ENCODE peak calls at places on chromosomes 3 and 15, in eight cellular contexts. P is neural progenitor cell, I is hepatocyte, Q is OCI-LY7, B is HCT116, K is MM.1S, Z is GM23338, X is SK-N-SH. M is an unnamed sample.

GRCh38 chr3:56790016-56790950 is 11.5 kb downstream of the ARHGEF3 start:
- DNase-seq in K (no peak), I (no peak), Z (no peak), B (no peak), X (no peak), P (no peak), Q (no peak), M (no peak)

GRCh38 chr3:100316656-100317069 is 17.9 kb upstream of the NIT2 start:
- DNase-seq in X (peak; percentile 45), P (peak; percentile 36), I (peak; percentile 64), Z (peak; percentile 77), B (peak; percentile 46), K (peak; percentile 64), Q (peak; percentile 64), M (peak; percentile 77)

GRCh38 chr15:68809517-68809916 is 11.2 kb downstream of the ANP32A start:
- DNase-seq in I (no peak), P (no peak), Z (no peak), X (no peak), K (no peak), B (no peak), Q (no peak), M (no peak)

GRCh38 chr15:56160966-56161365 is 82.7 kb downstream of the RFX7 start:
- DNase-seq in B (no peak), I (no peak), Z (peak; percentile 12), K (no peak), X (no peak), P (no peak), Q (no peak), M (no peak)

GRCh38 chr3:160400048-160400630 is 689 bp downstream of the SMC4 start:
- DNase-seq in I (peak; percentile 54), K (peak; percentile 57), P (peak; percentile 57), Z (peak; percentile 27), B (no peak), X (peak; percentile 45), Q (peak; percentile 50), M (peak; percentile 21)

GRCh38 chr15:68806220-68807105 is 14.2 kb downstream of the ANP32A start:
- DNase-seq in I (no peak), K (no peak), Z (no peak), P (no peak), B (no peak), Q (no peak), X (peak; percentile 43), M (no peak)

GRCh38 chr15:28885630-28886430 is at the start of gene APBA2:
- DNase-seq in Q (no peak), K (peak; percentile 60), B (no peak), P (peak; percentile 90), I (peak; percentile 64), X (peak; percentile 87), Z (peak; percentile 77), M (peak; percentile 56)

GRCh38 chr3:138173769-138174420 is 826 bp downstream of the DBR1 start:
- DNase-seq in X (peak; percentile 29), I (peak; percentile 8), P (no peak), Q (peak; percentile 14), B (no peak), K (no peak), Z (no peak), M (no peak)

GRCh38 chr15:95556866-95557225 is 773.7 kb upstream of the NR2F2 start:
- DNase-seq in B (peak; percentile 3), I (peak; percentile 18), P (peak; percentile 33), K (no peak), X (no peak), Q (no peak), Z (peak; percentile 13), M (no peak)

DNA sequence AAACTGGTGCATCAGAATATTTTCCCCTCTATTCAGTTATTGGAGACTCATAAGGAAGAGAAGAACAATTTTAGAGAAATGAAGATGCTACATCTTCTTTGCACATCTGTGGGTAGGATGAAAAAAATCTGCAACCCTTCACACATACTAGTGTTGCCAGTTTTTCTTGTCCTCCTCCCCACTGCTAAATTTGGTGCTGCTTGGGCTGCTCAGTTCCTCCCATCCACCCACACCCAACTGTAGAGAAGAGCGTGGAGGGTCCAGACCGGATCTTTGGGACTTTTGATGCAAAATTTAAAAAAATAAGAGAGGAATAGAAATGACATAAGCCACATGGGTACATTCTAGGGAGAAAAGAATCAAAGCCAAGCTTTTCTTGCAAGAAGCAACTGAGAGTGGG is 8.7 kb upstream of the RASA2 start:
- DNase-seq in Z (no peak), Q (no peak), I (no peak), K (no peak), P (no peak), X (no peak), B (no peak), M (no peak)
- TF ChIP-seq EZH2phosphoT487 in Z (no peak), Q (no peak), I (no peak), K (no peak), P (no peak), X (no peak), B (no peak), M (no peak)

GRCh38 chr3:12992629-12993021 is 80.6 kb downstream of the IQSEC1 start:
- DNase-seq in B (no peak), I (peak; percentile 69), P (peak; percentile 35), X (no peak), Z (no peak), Q (no peak), K (no peak), M (no peak)

GRCh38 chr3:12993623-12994356 is 79.4 kb downstream of the IQSEC1 start:
- DNase-seq in X (peak; percentile 83), Z (peak; percentile 60), P (peak; percentile 75), B (no peak), I (peak; percentile 66), Q (no peak), K (no peak), M (peak; percentile 30)

GRCh38 chr3:12991861-12992281 is 81.4 kb downstream of the IQSEC1 start:
- DNase-seq in P (no peak), I (peak; percentile 62), K (no peak), B (no peak), X (no peak), Z (no peak), Q (no peak), M (no peak)

GRCh38 chr3:12994357-12994606 is 78.9 kb downstream of the IQSEC1 start:
- DNase-seq in X (peak; percentile 78), P (peak; percentile 52), K (no peak), I (no peak), B (no peak), Z (peak; percentile 50), Q (no peak), M (peak; percentile 33)

DNA sequence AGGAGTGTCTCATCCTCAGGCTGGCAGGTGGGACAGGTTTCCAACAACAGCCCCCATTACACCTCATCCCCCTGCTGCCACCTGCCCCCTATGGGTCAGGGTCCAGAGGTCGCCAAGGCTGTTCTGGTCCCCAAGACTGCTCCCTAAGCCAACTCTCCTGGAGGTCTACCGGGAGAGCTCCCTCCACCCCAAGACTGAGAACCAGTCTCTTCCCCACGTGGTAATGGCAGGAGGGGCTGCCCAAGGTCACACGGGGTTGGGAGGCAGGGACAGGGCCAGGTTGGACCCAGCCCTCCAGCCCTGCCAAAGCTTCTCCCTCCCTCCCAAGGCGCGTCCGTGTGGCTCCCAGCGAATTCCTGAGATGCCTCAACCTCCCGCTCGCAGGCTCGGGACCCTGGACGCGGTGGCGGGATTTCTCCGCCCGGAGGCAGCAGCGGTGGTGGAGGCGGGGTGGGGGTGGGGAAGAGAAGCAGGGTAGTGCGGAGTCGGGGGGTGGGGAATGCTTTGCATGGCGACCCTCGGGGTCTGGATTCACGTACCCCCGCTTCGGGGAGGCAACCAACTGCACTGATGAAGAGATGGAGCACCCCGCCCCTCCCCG is 80.1 kb downstream of the IQSEC1 start:
- DNase-seq in X (peak; percentile 63), Q (no peak), I (peak; percentile 61), K (no peak), Z (peak; percentile 94), B (no peak), P (peak; percentile 91), M (peak; percentile 23)
- TF ChIP-seq CTCF in X (no peak), Q (peak; percentile 27), I (no peak), K (no peak), Z (peak; percentile 28), B (no peak), P (peak; percentile 28), M (peak; percentile 14)

GRCh38 chr15:80402339-80402738 is 1.8 kb upstream of the ARNT2 start:
- DNase-seq in K (no peak), Z (no peak), Q (no peak), I (no peak), P (no peak), B (no peak), X (no peak), M (no peak)

GRCh38 chr15:80405554-80405850 is 1.3 kb downstream of the ARNT2 start:
- DNase-seq in K (no peak), Z (no peak), Q (no peak), B (no peak), I (no peak), X (no peak), P (no peak), M (no peak)

GRCh38 chr15:80404057-80404718 is at the start of gene ARNT2:
- DNase-seq in Q (no peak), I (peak; percentile 60), P (peak; percentile 84), K (peak; percentile 30), X (peak; percentile 91), Z (peak; percentile 74), B (no peak), M (no peak)

GRCh38 chr15:80404719-80405553 is 754 bp downstream of the ARNT2 start:
- DNase-seq in Q (no peak), K (no peak), Z (peak; percentile 67), B (no peak), P (peak; percentile 71), I (peak; percentile 40), X (peak; percentile 79), M (no peak)

DNA sequence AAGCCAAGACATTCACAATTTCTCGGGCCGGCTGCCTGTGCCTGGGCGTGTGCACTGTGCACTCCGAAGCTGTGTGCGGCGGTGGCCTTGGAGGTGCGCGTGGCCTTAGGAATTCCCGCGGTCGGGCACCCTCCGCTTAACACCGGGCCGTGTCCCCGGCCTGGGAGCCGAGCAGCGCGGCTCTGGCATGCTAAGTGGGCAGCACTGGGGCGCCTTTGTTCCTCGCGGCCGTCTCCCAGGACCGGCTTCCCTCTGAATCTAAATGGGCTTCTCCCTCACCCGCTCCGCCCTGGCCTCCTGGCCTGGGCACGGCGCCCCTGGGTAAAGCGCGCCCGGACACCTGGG is 498 bp upstream of the ARNT2 start:
- DNase-seq in P (peak; percentile 74), Z (peak; percentile 66), X (no peak), Q (no peak), I (peak; percentile 42), B (no peak), K (no peak), M (no peak)
- H3K4me3 ChIP-seq in P (peak overlapping the region; percentile 93), Z (peak overlapping the region; percentile 72), X (peak overlapping the region; percentile 66), Q (no peak overlapping the region), I (peak overlapping the region; percentile 61), B (peak overlapping the region; percentile 54), K (peak overlapping the region; percentile 56), M (no peak overlapping the region)

GRCh38 chr15:59280855-59281254 is 74.2 kb downstream of the LDHAL6B start:
- DNase-seq in I (no peak), B (no peak), Q (no peak), P (no peak), K (no peak), Z (no peak), X (no peak), M (no peak)

GRCh38 chr15:59281699-59282098 is 75.1 kb downstream of the LDHAL6B start:
- DNase-seq in P (no peak), X (no peak), Q (no peak), K (no peak), Z (no peak), I (no peak), B (no peak), M (no peak)

GRCh38 chr15:59282515-59283337 is 76.1 kb downstream of the LDHAL6B start:
- DNase-seq in K (no peak), X (peak; percentile 32), I (no peak), P (peak; percentile 18), B (no peak), Z (no peak), Q (no peak), M (no peak)

GRCh38 chr15:59284768-59285368 is 78.2 kb downstream of the LDHAL6B start:
- DNase-seq in Q (no peak), X (no peak), I (no peak), K (no peak), Z (no peak), B (no peak), P (no peak), M (peak; percentile 37)

GRCh38 chr15:59283717-59284336 is 77.2 kb downstream of the LDHAL6B start:
- DNase-seq in Q (no peak), B (peak; percentile 84), Z (no peak), K (no peak), I (peak; percentile 62), X (no peak), P (no peak), M (peak; percentile 98)
- TF ChIP-seq EZH2phosphoT487 in Q (no peak), B (no peak), Z (no peak), K (no peak), I (no peak), X (no peak), P (no peak), M (peak; percentile 45)